ENCODE peak calls at places on chromosomes 16 and 17, in six cellular contexts. Q, D, V, R, E and N are unnamed samples.

GRCh38 chr17:58094118-58094517 is 10.9 kb downstream of the DYNLL2 start:
- DNase-seq in E (no peak), D (no peak), Q (no peak), V (no peak), R (no peak), N (no peak)

GRCh38 chr16:24972608-24973220 is 42.5 kb downstream of the ARHGAP17 start:
- DNase-seq in V (peak; percentile 10), R (no peak), Q (no peak), E (no peak), D (no peak), N (no peak)

GRCh38 chr16:29806641-29807425 is 504 bp downstream of the MAZ start:
- DNase-seq in Q (peak; percentile 84), D (peak; percentile 76), V (peak; percentile 91), E (peak; percentile 68), R (peak; percentile 86), N (peak; percentile 70)

GRCh38 chr17:79125503-79125902 is 50.9 kb downstream of the ENGASE start:
- DNase-seq in R (no peak), D (no peak), V (no peak), Q (no peak), E (no peak), N (no peak)

GRCh38 chr16:48687421-48688038 is 77.5 kb upstream of the N4BP1 start:
- DNase-seq in V (peak; percentile 80), Q (peak; percentile 84), D (peak; percentile 29), R (no peak), E (peak; percentile 60), N (peak; percentile 62)

GRCh38 chr16:15704545-15704987 is 54.5 kb downstream of the NDE1 start:
- DNase-seq in E (peak; percentile 90), V (peak; percentile 94), R (no peak), D (no peak), Q (peak; percentile 2), N (peak; percentile 67)

GRCh38 chr16:67967956-67968439 is 439 bp downstream of the SLC12A4 start:
- DNase-seq in Q (no peak), R (peak; percentile 79), V (peak; percentile 67), E (peak; percentile 38), D (no peak), N (no peak)

GRCh38 chr16:8863594-8864424 is 5.0 kb downstream of the CARHSP1 start:
- DNase-seq in Q (no peak), D (no peak), E (peak; percentile 45), V (peak; percentile 81), R (no peak), N (no peak)

GRCh38 chr17:7393613-7394451 is 493 bp downstream of the PLSCR3 start:
- DNase-seq in D (peak; percentile 52), Q (peak; percentile 71), R (no peak), V (peak; percentile 90), E (peak; percentile 73), N (no peak)

GRCh38 chr17:73042809-73043685 is 49.4 kb downstream of the SLC39A11 start:
- DNase-seq in R (no peak), Q (peak; percentile 28), E (no peak), D (no peak), V (no peak), N (no peak)

GRCh38 chr17:13030459-13031305 is 12.9 kb upstream of the ELAC2 start:
- DNase-seq in D (peak; percentile 22), V (peak; percentile 83), E (no peak), Q (peak; percentile 32), R (no peak), N (peak; percentile 33)

GRCh38 chr17:1147664-1148063 is 32.1 kb downstream of the ABR start:
- DNase-seq in R (no peak), Q (peak; percentile 35), D (no peak), E (peak; percentile 83), V (peak; percentile 97), N (peak; percentile 77)

GRCh38 chr17:33044771-33045170 is 53.1 kb downstream of the SPACA3 start:
- DNase-seq in R (no peak), D (no peak), Q (no peak), V (peak; percentile 7), E (no peak), N (no peak)

GRCh38 chr16:53991181-53992056 is 287.5 kb downstream of the FTO start:
- DNase-seq in E (no peak), V (peak; percentile 57), D (no peak), R (peak; percentile 68), Q (peak; percentile 20), N (no peak)

GRCh38 chr17:81258292-81258691 is 19.2 kb downstream of the NDUFAF8 start:
- DNase-seq in D (no peak), Q (no peak), E (peak; percentile 51), V (peak; percentile 75), R (no peak), N (no peak)

GRCh38 chr17:10117581-10118001 is 80.8 kb downstream of the GAS7 start:
- DNase-seq in R (peak; percentile 63), V (peak; percentile 89), E (no peak), D (no peak), Q (no peak), N (peak; percentile 71)

GRCh38 chr16:57289391-57290257 is 5.2 kb upstream of the PLLP start:
- DNase-seq in V (no peak), Q (no peak), R (no peak), E (no peak), D (no peak), N (no peak)

GRCh38 chr17:63431939-63432804 is 13.9 kb downstream of the CYB561 start:
- DNase-seq in D (no peak), E (no peak), R (peak; percentile 64), V (no peak), Q (no peak), N (no peak)

GRCh38 chr16:70746708-70747424 is 54.1 kb downstream of the VAC14 start:
- DNase-seq in E (no peak), D (no peak), Q (no peak), V (no peak), R (peak; percentile 85), N (no peak)

GRCh38 chr17:2230877-2231276 is 72.7 kb downstream of the SMG6 start:
- DNase-seq in R (no peak), Q (no peak), V (no peak), D (no peak), E (no peak), N (no peak)

GRCh38 chr16:26334218-26335111 is 642.7 kb downstream of the HS3ST4 start:
- DNase-seq in V (no peak), D (no peak), R (no peak), E (no peak), Q (no peak), N (no peak)

GRCh38 chr16:86946981-86947380 is 368.6 kb downstream of the FOXL1 start:
- DNase-seq in D (no peak), Q (no peak), E (no peak), R (peak; percentile 47), V (no peak), N (no peak)

GRCh38 chr16:86212706-86213426 is 297.5 kb upstream of the FOXF1 start:
- DNase-seq in D (no peak), E (no peak), V (no peak), R (no peak), Q (no peak), N (no peak)